ENCODE peak calls at places on chromosomes 1 and 21, in seven cellular contexts. E is aorta, P is small intestine, J is cardiac muscle cell, F is heart left ventricle, U is prostate gland, Q is MM.1S. Z is an unnamed sample. For H3K36me3, the result is how much of the 10 kb centered on the place peaks cover.

GRCh38 chr1:70033934-70034333 is 171.4 kb downstream of the LRRC40 start:
- DNase-seq in P (no peak), J (no peak), Q (no peak), F (no peak), E (no peak), U (no peak), Z (no peak)

GRCh38 chr1:42682739-42683529 is 716 bp downstream of the YBX1 start:
- DNase-seq in U (peak), J (peak), P (peak), Q (peak), E (peak), F (peak), Z (peak)

GRCh38 chr1:245154429-245155185 is at the start of gene KIF26B:
- DNase-seq in Q (peak), E (peak), P (peak), U (no peak), F (no peak), J (peak), Z (peak)

GRCh38 chr1:211352985-211353515 is 26.4 kb downstream of the TRAF5 start:
- DNase-seq in E (no peak), Q (peak), P (peak), F (no peak), U (peak), J (peak), Z (peak)

GRCh38 chr1:52002038-52002917 is 11.8 kb upstream of the RAB3B start:
- DNase-seq in F (no peak), P (peak), E (no peak), J (peak), U (peak), Q (peak), Z (peak)

GRCh38 chr1:242059976-242060375 is 61.1 kb upstream of the MAP1LC3C start:
- DNase-seq in E (no peak), P (no peak), Q (peak), J (no peak), U (no peak), F (no peak), Z (no peak)

GRCh38 chr1:57843760-57844159 is 419.9 kb upstream of the DAB1 start:
- DNase-seq in E (no peak), F (no peak), Q (no peak), P (no peak), U (no peak), J (peak), Z (no peak)

GRCh38 chr1:2174348-2175054 is 20.1 kb downstream of the FAAP20 start:
- DNase-seq in Q (peak), J (peak), F (peak), P (peak), E (peak), U (peak), Z (no peak)

GRCh38 chr1:112298558-112298957 is 97.5 kb upstream of the CTTNBP2NL start:
- DNase-seq in J (peak), Q (peak), F (no peak), U (peak), E (no peak), P (peak), Z (no peak)

GRCh38 chr1:207017615-207018559 is 14.7 kb downstream of the C1orf116 start:
- DNase-seq in U (peak), Q (no peak), P (peak), F (peak), J (no peak), E (no peak), Z (no peak)

GRCh38 chr1:117615474-117615873 is 9.6 kb downstream of the TENT5C start:
- DNase-seq in J (no peak), Q (peak), E (no peak), P (peak), U (no peak), F (no peak), Z (no peak)

GRCh38 chr1:19120070-19120469 is 90.0 kb downstream of the UBR4 start:
- DNase-seq in E (no peak), J (no peak), F (no peak), P (no peak), U (no peak), Q (no peak), Z (no peak)

GRCh38 chr1:58431847-58432246 is 114.7 kb downstream of the OMA1 start:
- DNase-seq in E (no peak), P (no peak), F (no peak), J (no peak), Q (no peak), U (no peak), Z (no peak)

GRCh38 chr1:58162952-58163550 is 383.5 kb downstream of the OMA1 start:
- DNase-seq in E (no peak), F (peak), Q (peak), U (peak), J (peak), P (peak), Z (no peak)

GRCh38 chr1:6142734-6143133 is 37.4 kb downstream of the CHD5 start:
- DNase-seq in E (no peak), Q (no peak), F (no peak), U (no peak), J (no peak), P (no peak), Z (no peak)

GRCh38 chr1:221888218-221888617 is 146.3 kb upstream of the DUSP10 start:
- DNase-seq in Q (no peak), E (no peak), U (no peak), P (no peak), F (no peak), J (no peak), Z (no peak)

GRCh38 chr1:179820216-179820970 is 57.2 kb downstream of the TOR1AIP2 start:
- DNase-seq in E (peak), U (no peak), F (no peak), Q (no peak), J (no peak), P (no peak), Z (no peak)

GRCh38 chr1:2496087-2496622 is 20.1 kb downstream of the PLCH2 start:
- DNase-seq in J (no peak), U (no peak), F (no peak), P (peak), Q (peak), E (no peak), Z (peak)

GRCh38 chr1:178818416-178818815 is 52.5 kb downstream of the ANGPTL1 start:
- DNase-seq in F (no peak), U (no peak), P (no peak), Q (no peak), E (no peak), J (peak), Z (no peak)

GRCh38 chr21:32406405-32406804 is 6.1 kb upstream of the EVA1C start:
- DNase-seq in P (peak), Q (no peak), J (no peak), E (no peak), F (no peak), U (no peak), Z (no peak)

GRCh38 chr1:203592156-203592555 is 34.5 kb upstream of the ATP2B4 start:
- DNase-seq in J (peak), E (no peak), Q (no peak), U (no peak), F (no peak), P (no peak), Z (no peak)

GRCh38 chr1:116122955-116123757 is 12.0 kb downstream of the MAB21L3 start:
- DNase-seq in U (no peak), J (peak), F (no peak), P (peak), Q (no peak), E (no peak), Z (no peak)

GRCh38 chr1:9207086-9207485 is 27.5 kb upstream of the H6PD start:
- DNase-seq in F (no peak), U (no peak), E (no peak), P (no peak), J (peak), Q (no peak), Z (no peak)

GRCh38 chr1:48003741-48004503 is 6.7 kb upstream of the TRABD2B start:
- DNase-seq in U (no peak), E (no peak), P (peak), F (no peak), J (no peak), Q (no peak), Z (no peak)

GRCh38 chr21:33455858-33456446 is 23.8 kb downstream of the TMEM50B start:
- DNase-seq in U (no peak), J (no peak), Q (no peak), P (peak), F (no peak), E (no peak), Z (no peak)

GRCh38 chr1:203625623-203626189 is 926 bp upstream of the ATP2B4 start:
- DNase-seq in U (peak), J (peak), Q (peak), E (no peak), P (peak), F (peak), Z (peak)

GRCh38 chr1:7259955-7260354 is 474.7 kb downstream of the CAMTA1 start:
- DNase-seq in E (no peak), Q (no peak), J (no peak), U (no peak), F (no peak), P (no peak), Z (no peak)

GRCh38 chr1:214568328-214568727 is 16.9 kb upstream of the PTPN14 start:
- DNase-seq in F (no peak), Q (no peak), E (no peak), U (no peak), J (peak), P (no peak), Z (no peak)

GRCh38 chr1:7384679-7385078 is 386.4 kb upstream of the VAMP3 start:
- DNase-seq in E (peak), P (no peak), J (no peak), U (no peak), Q (no peak), F (no peak), Z (no peak)

GRCh38 chr1:61807606-61808005 is 65.3 kb downstream of the PATJ start:
- DNase-seq in Q (no peak), J (no peak), F (no peak), U (no peak), P (no peak), E (no peak), Z (no peak)

GRCh38 chr1:247904122-247904521 is 8.7 kb downstream of the OR2W3 start:
- DNase-seq in U (no peak), E (no peak), Q (no peak), F (no peak), P (no peak), J (no peak), Z (no peak)

GRCh38 chr1:172351347-172351746 is 69.1 kb upstream of the C1orf105 start:
- DNase-seq in F (no peak), J (peak), P (no peak), Q (no peak), E (no peak), U (no peak), Z (no peak)

GRCh38 chr1:12143631-12144155 is 23.1 kb upstream of the TNFRSF1B start:
- DNase-seq in Q (no peak), P (peak), F (peak), E (peak), U (peak), J (peak), Z (no peak)

GRCh38 chr1:232328496-232329102 is 301.3 kb downstream of the SIPA1L2 start:
- DNase-seq in U (no peak), F (no peak), E (no peak), J (peak), P (no peak), Q (no peak), Z (no peak)

GRCh38 chr21:25767921-25768320 is 33.1 kb downstream of the GABPA start:
- DNase-seq in F (no peak), E (no peak), P (no peak), U (no peak), Q (no peak), J (no peak), Z (no peak)
- H3K4me3 ChIP-seq in F (no peak), E (no peak), P (no peak), U (no peak), Q (no peak), J (no peak), Z (no peak)

GRCh38 chr1:34167091-34167788 is 2.2 kb upstream of the CSMD2 start:
- DNase-seq in J (no peak), U (no peak), Q (no peak), F (no peak), P (no peak), E (no peak), Z (no peak)
- H3K36me3 ChIP-seq in J (under half), U (under half), Q (under half), F (under half), P (under half), E (under half), Z (under half)

GRCh38 chr1:20215716-20216115 is 29.4 kb upstream of the PLA2G2C start:
- DNase-seq in J (no peak), Q (no peak), U (no peak), F (no peak), E (no peak), P (no peak), Z (no peak)

GRCh38 chr1:20211511-20211931 is 25.2 kb upstream of the PLA2G2C start:
- DNase-seq in F (no peak), U (no peak), P (peak), E (no peak), J (no peak), Q (no peak), Z (no peak)

GRCh38 chr1:20212099-20212684 is 25.9 kb upstream of the PLA2G2C start:
- DNase-seq in J (no peak), P (no peak), U (no peak), Q (no peak), F (no peak), E (no peak), Z (no peak)

GRCh38 chr1:20210736-20211405 is 24.6 kb upstream of the PLA2G2C start:
- DNase-seq in J (no peak), U (no peak), P (no peak), Q (no peak), E (no peak), F (no peak), Z (no peak)

GRCh38 chr1:20212685-20213331 is 26.5 kb upstream of the PLA2G2C start:
- DNase-seq in Q (peak), F (peak), P (peak), E (peak), U (peak), J (peak), Z (peak)
- H3K4me3 ChIP-seq in Q (no peak), F (no peak), P (no peak), E (no peak), U (no peak), J (no peak), Z (no peak)

GRCh38 chr1:941027-941587 is 17.4 kb downstream of the SAMD11 start:
- DNase-seq in J (no peak), F (no peak), U (no peak), P (no peak), Q (no peak), E (no peak), Z (no peak)
- H3K36me3 ChIP-seq in J (under half), F (under half), U (under half), P (under half), Q (under half), E (under half), Z (under half)

GRCh38 chr1:27660300-27660837 is 11.6 kb downstream of the IFI6 start:
- DNase-seq in E (no peak), P (no peak), J (no peak), Q (no peak), U (no peak), F (no peak), Z (no peak)
- H3K4me3 ChIP-seq in E (peak), P (peak), J (peak), Q (peak), U (peak), F (peak), Z (peak)

GRCh38 chr1:184162266-184162665 is 110.7 kb downstream of the TSEN15 start:
- DNase-seq in Q (no peak), E (no peak), P (no peak), U (no peak), F (peak), J (peak), Z (no peak)

GRCh38 chr1:184157396-184157747 is 105.8 kb downstream of the TSEN15 start:
- DNase-seq in P (no peak), Q (no peak), F (no peak), U (no peak), J (no peak), E (no peak), Z (no peak)

GRCh38 chr1:184158911-184159701 is 107.6 kb downstream of the TSEN15 start:
- DNase-seq in Q (no peak), P (no peak), J (no peak), U (no peak), F (no peak), E (no peak), Z (peak)

GRCh38 chr1:184160942-184161698 is 109.6 kb downstream of the TSEN15 start:
- DNase-seq in P (no peak), Q (no peak), U (no peak), J (peak), E (no peak), F (peak), Z (peak)

DNA sequence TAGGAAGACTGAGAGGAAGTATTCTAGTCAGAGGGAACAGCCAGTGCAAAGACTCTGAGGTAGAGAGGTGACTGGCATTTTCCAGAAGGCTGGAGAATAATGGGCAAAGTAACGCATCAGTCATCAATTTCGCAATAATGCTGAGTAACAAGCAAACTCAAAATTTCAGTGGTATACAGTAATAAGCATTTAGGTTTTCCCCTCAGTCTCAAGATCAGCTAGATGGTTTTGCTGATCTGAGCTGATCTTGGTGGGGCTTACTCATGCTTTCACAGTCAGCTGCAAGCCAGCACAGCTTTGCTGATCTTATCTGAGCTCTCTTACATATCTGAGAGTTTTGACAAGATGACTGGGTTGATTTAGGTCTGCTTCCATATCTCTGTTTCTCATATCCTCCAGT is 108.7 kb downstream of the TSEN15 start:
- DNase-seq in U (no peak), J (peak), P (no peak), Q (no peak), E (no peak), F (no peak), Z (peak)
- H3K36me3 ChIP-seq in U (under half), J (under half), P (under half), Q (under half), E (under half), F (under half), Z (under half)

GRCh38 chr1:147225193-147225730 is at the start of gene FMO5:
- DNase-seq in E (peak), P (peak), Q (peak), U (peak), J (peak), F (peak), Z (peak)
- H3K4me3 ChIP-seq in E (peak), P (peak), Q (peak), U (peak), J (peak), F (peak), Z (peak)

DNA sequence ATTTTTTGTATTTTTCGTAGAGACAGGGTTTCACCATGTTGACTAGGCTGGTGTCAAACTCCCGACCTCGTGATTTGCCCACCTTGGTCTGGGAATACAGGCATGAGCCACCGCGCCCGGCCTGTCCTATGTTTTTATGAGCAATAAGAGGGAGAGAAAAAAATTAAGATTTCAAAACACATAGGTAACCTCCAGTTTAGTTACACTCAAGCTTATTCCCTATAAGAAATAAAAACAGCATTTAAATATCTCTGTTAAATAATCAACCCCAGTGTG is 7.1 kb downstream of the RSBN1 start:
- DNase-seq in Q (no peak), P (no peak), E (no peak), J (no peak), U (no peak), F (no peak), Z (no peak)
- H3K36me3 ChIP-seq in Q (under half), P (under half), E (under half), J (under half), U (under half), F (under half), Z (under half)

DNA sequence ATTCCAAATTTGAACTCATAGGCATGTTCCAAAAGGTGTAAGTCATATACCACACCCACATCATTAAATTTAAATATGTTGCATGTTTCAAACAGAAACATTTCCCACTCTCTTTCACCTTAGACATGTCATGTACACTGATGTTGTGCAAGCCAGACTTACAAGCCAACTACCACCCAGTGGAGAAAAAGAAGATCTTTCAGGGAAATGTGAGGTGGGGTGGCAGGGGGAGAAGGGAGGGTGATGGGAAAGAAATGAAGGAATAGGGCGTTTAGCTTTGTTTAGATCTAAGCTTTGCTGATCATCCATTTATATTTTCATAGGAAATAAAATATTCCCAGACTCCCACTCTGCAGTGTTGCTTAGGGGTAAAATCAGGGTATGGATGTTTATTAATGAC is 1.6 kb downstream of the NEGR1 start:
- DNase-seq in U (no peak), J (no peak), Q (no peak), E (no peak), F (no peak), P (no peak), Z (no peak)
- H3K4me3 ChIP-seq in U (no peak), J (no peak), Q (no peak), E (no peak), F (peak), P (no peak), Z (no peak)

DNA sequence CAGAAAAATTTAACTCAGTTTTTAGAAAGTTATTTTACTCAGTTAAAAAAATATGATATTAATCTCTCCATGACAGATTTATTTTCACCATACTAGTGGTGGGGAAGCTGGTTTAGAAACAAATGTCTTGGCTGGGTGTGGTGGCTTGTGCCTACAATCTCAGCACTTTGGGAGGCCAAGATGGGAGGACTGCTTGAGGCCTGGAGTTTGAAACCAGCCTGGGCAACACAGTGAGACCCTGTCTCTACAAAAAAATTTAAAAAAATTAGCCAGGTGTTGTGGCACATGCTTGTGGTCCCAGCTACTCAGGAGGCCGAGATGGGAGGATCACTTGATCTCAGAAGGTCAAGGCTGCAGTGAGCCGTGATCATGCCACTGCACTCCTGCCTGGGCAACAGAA is 17.3 kb downstream of the TAF5L start:
- DNase-seq in Q (no peak), F (no peak), U (no peak), E (no peak), J (no peak), P (no peak), Z (no peak)
- H3K36me3 ChIP-seq in Q (under half), F (half or more), U (under half), E (under half), J (under half), P (under half), Z (under half)